ENCODE peak calls at places on chromosomes 7 and 10, in five cellular contexts. V is stimulated activated CD4-positive, alpha-beta T cell treated with anti-CD3 and anti-CD28 coated beads, TNF-alpha, amount 100 ng/mL, for 1 hour; J is AG08396; S is memory B cell; A is T-cell. M is an unnamed sample.
A peak's percentile ranks its signal among the peaks of the same experiment; 100 is the strongest.

GRCh38 chr7:542935-543789 is 23.5 kb upstream of the PDGFA start:
- DNase-seq in V (no peak), J (peak; percentile 94), S (no peak), A (no peak), M (no peak)

GRCh38 chr10:122504551-122504950 is 43.2 kb downstream of the HTRA1 start:
- DNase-seq in V (no peak), J (peak; percentile 91), S (no peak), A (no peak), M (no peak)

GRCh38 chr10:68052463-68052862 is 22.6 kb downstream of the HERC4 start:
- DNase-seq in V (no peak), J (no peak), S (no peak), A (no peak), M (no peak)

GRCh38 chr7:36985866-36986402 is 261.6 kb upstream of the AOAH start:
- DNase-seq in V (no peak), J (no peak), S (no peak), A (no peak), M (no peak)

GRCh38 chr10:78025685-78026364 is 3.5 kb downstream of the POLR3A start:
- DNase-seq in V (no peak), J (peak; percentile 45), S (no peak), A (no peak), M (no peak)

GRCh38 chr10:71045936-71046335 is 157.6 kb upstream of the PCBD1 start:
- DNase-seq in V (no peak), J (no peak), S (no peak), A (no peak), M (no peak)

GRCh38 chr10:76492026-76492425 is 1060.6 kb downstream of the LRMDA start:
- DNase-seq in V (no peak), J (peak; percentile 9), S (no peak), A (no peak), M (no peak)

GRCh38 chr10:122295423-122295947 is 24.4 kb downstream of the BTBD16 start:
- DNase-seq in V (no peak), J (no peak), S (no peak), A (no peak), M (no peak)

GRCh38 chr10:126969310-126969709 is 64.1 kb downstream of the DOCK1 start:
- DNase-seq in V (no peak), J (no peak), S (no peak), A (no peak), M (no peak)

GRCh38 chr7:35630573-35630972 is 64.4 kb downstream of the HERPUD2 start:
- DNase-seq in V (no peak), J (peak; percentile 43), S (no peak), A (no peak), M (no peak)

GRCh38 chr10:49534670-49535381 is 4.1 kb downstream of the ERCC6 start:
- DNase-seq in V (no peak), J (peak; percentile 52), S (peak; percentile 7), A (no peak), M (no peak)

GRCh38 chr7:97012293-97013005 is 7.1 kb downstream of the DLX6 start:
- DNase-seq in V (no peak), J (no peak), S (no peak), A (no peak), M (no peak)

GRCh38 chr10:126350216-126350992 is 37.9 kb downstream of the ADAM12 start:
- DNase-seq in V (no peak), J (peak; percentile 53), S (no peak), A (no peak), M (no peak)

GRCh38 chr7:107939472-107940145 is 48.6 kb downstream of the DLD start:
- DNase-seq in V (no peak), J (peak; percentile 29), S (no peak), A (no peak), M (no peak)

GRCh38 chr10:33314788-33315561 is 19.5 kb downstream of the NRP1 start:
- DNase-seq in V (no peak), J (no peak), S (no peak), A (no peak), M (no peak)

GRCh38 chr7:3294432-3295100 is 6.5 kb upstream of the SDK1 start:
- DNase-seq in V (no peak), J (no peak), S (no peak), A (no peak), M (no peak)

GRCh38 chr10:75012471-75012870 is 99.0 kb upstream of the SAMD8 start:
- DNase-seq in V (no peak), J (no peak), S (no peak), A (no peak), M (no peak)

GRCh38 chr7:2968176-2968575 is 75.5 kb downstream of the CARD11 start:
- DNase-seq in V (no peak), J (no peak), S (no peak), A (no peak), M (no peak)

GRCh38 chr10:28595618-28596017 is 62.7 kb downstream of the WAC start:
- DNase-seq in V (no peak), J (peak; percentile 15), S (no peak), A (no peak), M (no peak)

GRCh38 chr7:94183289-94183749 is 179.2 kb upstream of the BET1 start:
- DNase-seq in V (no peak), J (peak; percentile 57), S (no peak), A (no peak), M (no peak)

GRCh38 chr10:78502208-78502943 is 468.7 kb downstream of the RPS24 start:
- DNase-seq in V (no peak), J (peak; percentile 37), S (no peak), A (no peak), M (no peak)

GRCh38 chr10:79050896-79051555 is 17.7 kb upstream of the ZMIZ1 start:
- DNase-seq in V (no peak), J (no peak), S (no peak), A (no peak), M (no peak)

GRCh38 chr7:111591-111990 is 80.8 kb upstream of the FAM20C start:
- DNase-seq in V (no peak), J (no peak), S (no peak), A (no peak), M (no peak)

GRCh38 chr10:73906524-73907447 is 4.1 kb upstream of the PLAU start:
- DNase-seq in V (no peak), J (peak; percentile 81), S (no peak), A (no peak), M (no peak)

GRCh38 chr7:87574630-87575029 is 26.1 kb downstream of the ABCB1 start:
- DNase-seq in V (no peak), J (peak; percentile 39), S (no peak), A (no peak), M (no peak)

GRCh38 chr7:111392294-111392693 is 170.0 kb downstream of the IMMP2L start:
- DNase-seq in V (no peak), J (no peak), S (no peak), A (no peak), M (no peak)

GRCh38 chr7:134420509-134421125 is 38.3 kb downstream of the AKR1B1 start:
- DNase-seq in V (no peak), J (peak; percentile 83), S (no peak), A (no peak), M (no peak)

GRCh38 chr10:1109795-1110673 is 53.8 kb downstream of the WDR37 start:
- DNase-seq in V (peak; percentile 37), J (peak; percentile 77), S (peak; percentile 30), A (peak; percentile 64), M (peak; percentile 51)

GRCh38 chr7:128402346-128402745 is 7.4 kb downstream of the IMPDH1 start:
- DNase-seq in V (no peak), J (no peak), S (no peak), A (no peak), M (no peak)

GRCh38 chr10:8897769-8898168 is 843.3 kb downstream of the GATA3 start:
- DNase-seq in V (no peak), J (no peak), S (no peak), A (no peak), M (no peak)

M was measured in stimulated activated CD8-positive, alpha-beta memory T cell treated with anti-CD3 and anti-CD28 coated beads, Interleukin-15, amount 100 ng/mL, for 4 hours.